ENCODE peak calls at places on chromosomes 3 and 15, in four cellular contexts. W is HepG2, I is K562, D is GM12878. Z is an unnamed sample.

GRCh38 chr3:149646181-149646766 is 11.6 kb downstream of the WWTR1 start:
- DNase-seq in W (no peak), I (peak; percentile 29), D (no peak), Z (no peak)

GRCh38 chr15:78501857-78502256 is 5.5 kb upstream of the HYKK start:
- DNase-seq in W (no peak), I (no peak), D (no peak), Z (no peak)

GRCh38 chr3:185701891-185702563 is 115.9 kb downstream of the SENP2 start:
- DNase-seq in W (no peak), I (peak; percentile 40), D (no peak), Z (no peak)

GRCh38 chr15:44064706-44065105 is 130.4 kb downstream of the FRMD5 start:
- DNase-seq in W (no peak), I (no peak), D (no peak), Z (no peak)

GRCh38 chr15:25391971-25392733 is 46.7 kb downstream of the UBE3A start:
- DNase-seq in W (no peak), I (no peak), D (no peak), Z (no peak)

GRCh38 chr3:143011705-143012104 is 10.3 kb downstream of the U2SURP start:
- DNase-seq in W (no peak), I (no peak), D (no peak), Z (no peak)

GRCh38 chr3:11288021-11288491 is 15.9 kb downstream of the ATG7 start:
- DNase-seq in W (no peak), I (peak; percentile 41), D (no peak), Z (no peak)

GRCh38 chr15:96326551-96327154 is 3.8 kb upstream of the NR2F2 start:
- DNase-seq in W (no peak), I (peak; percentile 71), D (no peak), Z (no peak)

GRCh38 chr15:37053070-37053653 is 47.2 kb downstream of the MEIS2 start:
- DNase-seq in W (no peak), I (no peak), D (no peak), Z (no peak)

GRCh38 chr3:14300721-14301377 is 101.6 kb upstream of the SLC6A6 start:
- DNase-seq in W (no peak), I (peak; percentile 34), D (no peak), Z (no peak)

GRCh38 chr15:40336129-40337122 is 4.3 kb downstream of the CCDC9B start:
- DNase-seq in W (no peak), I (peak; percentile 72), D (no peak), Z (no peak)

GRCh38 chr3:139217633-139218032 is 126.2 kb upstream of the MRPS22 start:
- DNase-seq in W (no peak), I (no peak), D (no peak), Z (no peak)

GRCh38 chr3:65919841-65920240 is 118.9 kb downstream of the MAGI1 start:
- DNase-seq in W (no peak), I (no peak), D (no peak), Z (no peak)

GRCh38 chr3:127990461-127990860 is 61.8 kb upstream of the SEC61A1 start:
- DNase-seq in W (no peak), I (no peak), D (no peak), Z (no peak)

GRCh38 chr15:35912196-35912595 is 366.2 kb upstream of the DPH6 start:
- DNase-seq in W (no peak), I (no peak), D (no peak), Z (no peak)

GRCh38 chr3:48445277-48445882 is 1.2 kb upstream of the ATRIP start:
- DNase-seq in W (no peak), I (no peak), D (no peak), Z (no peak)

GRCh38 chr3:137194301-137194700 is 236.5 kb downstream of the IL20RB start:
- DNase-seq in W (no peak), I (no peak), D (no peak), Z (no peak)

GRCh38 chr15:92020207-92020606 is 166.7 kb downstream of the SLCO3A1 start:
- DNase-seq in W (no peak), I (no peak), D (no peak), Z (no peak)

GRCh38 chr3:129039271-129040038 is 21.1 kb upstream of the GP9 start:
- DNase-seq in W (no peak), I (no peak), D (no peak), Z (no peak)

GRCh38 chr3:117656391-117656790 is 946.8 kb downstream of the TUSC7 start:
- DNase-seq in W (no peak), I (no peak), D (no peak), Z (no peak)

GRCh38 chr3:120894285-120894684 is 13.7 kb upstream of the STXBP5L start:
- DNase-seq in W (no peak), I (no peak), D (no peak), Z (peak; percentile 48)

GRCh38 chr3:68997887-68998286 is 15.6 kb downstream of the EOGT start:
- DNase-seq in W (no peak), I (no peak), D (no peak), Z (no peak)

GRCh38 chr3:120743081-120743365 is 479 bp downstream of the GTF2E1 start:
- DNase-seq in W (no peak), I (no peak), D (no peak), Z (no peak)

GRCh38 chr3:142611206-142611605 is 15.0 kb downstream of the PLS1 start:
- DNase-seq in W (no peak), I (no peak), D (no peak), Z (no peak)

GRCh38 chr3:161759444-161759843 is 262.8 kb downstream of the OTOL1 start:
- DNase-seq in W (no peak), I (no peak), D (no peak), Z (no peak)

GRCh38 chr3:133712017-133712416 is 34.2 kb upstream of the TF start:
- DNase-seq in W (no peak), I (no peak), D (no peak), Z (no peak)

GRCh38 chr15:64050281-64051092 is 4.2 kb upstream of the DAPK2 start:
- DNase-seq in W (peak; percentile 46), I (no peak), D (no peak), Z (no peak)

GRCh38 chr15:64048766-64049165 is 2.5 kb upstream of the DAPK2 start:
- DNase-seq in W (no peak), I (no peak), D (no peak), Z (no peak)

GRCh38 chr15:64051093-64051402 is 4.8 kb upstream of the DAPK2 start:
- DNase-seq in W (no peak), I (no peak), D (no peak), Z (no peak)

GRCh38 chr15:64052925-64053491 is 6.7 kb upstream of the DAPK2 start:
- DNase-seq in W (no peak), I (no peak), D (no peak), Z (no peak)

GRCh38 chr15:64051645-64052259 is 5.5 kb upstream of the DAPK2 start:
- DNase-seq in W (no peak), I (peak; percentile 25), D (no peak), Z (no peak)
- TF ChIP-seq FOXK2 in W (no peak), I (no peak), D (no peak), Z (no peak)

GRCh38 chr15:42154576-42155355 is 1.7 kb downstream of the PLA2G4F start:
- DNase-seq in W (no peak), I (no peak), D (no peak), Z (no peak)

GRCh38 chr15:42157381-42157780 is 945 bp upstream of the PLA2G4F start:
- DNase-seq in W (no peak), I (no peak), D (no peak), Z (no peak)

GRCh38 chr15:42157981-42158765 is 1.7 kb upstream of the PLA2G4F start:
- DNase-seq in W (no peak), I (peak; percentile 62), D (no peak), Z (no peak)

GRCh38 chr15:42155546-42156265 is 730 bp downstream of the PLA2G4F start:
- DNase-seq in W (no peak), I (peak; percentile 24), D (no peak), Z (no peak)

DNA sequence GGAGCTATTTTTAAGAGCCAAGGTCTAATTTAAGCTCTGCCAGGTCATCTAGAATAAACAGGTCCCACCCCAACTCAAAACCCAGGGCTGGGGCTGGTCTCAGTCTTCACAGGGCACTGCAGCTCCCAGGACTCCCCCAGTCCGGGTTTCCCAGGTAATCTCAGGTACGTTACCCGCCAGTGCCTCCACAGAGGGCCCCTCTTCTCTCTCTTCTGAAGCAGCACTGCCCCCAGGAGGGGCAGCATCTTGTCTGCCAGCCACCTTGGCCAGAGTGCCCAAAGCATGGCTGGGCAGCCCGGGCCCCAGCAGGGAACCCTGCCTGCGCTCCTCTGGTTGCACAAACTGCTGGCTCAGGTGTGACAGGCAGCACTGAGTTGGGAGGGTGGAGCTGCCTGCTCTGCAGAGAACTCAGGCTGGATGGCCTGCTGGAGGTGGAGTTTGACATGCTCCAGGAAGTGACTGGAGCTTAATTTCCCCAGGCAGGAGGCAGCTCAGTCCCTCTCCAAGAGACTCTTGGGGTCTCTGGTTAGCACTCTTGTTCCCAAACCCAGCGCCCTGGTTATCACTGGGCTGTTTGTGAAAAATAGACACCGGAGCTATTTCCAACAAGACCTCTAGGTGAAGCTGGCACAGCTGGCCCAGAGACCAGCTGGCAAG is at the start of gene PLA2G4F:
- DNase-seq in W (no peak), I (no peak), D (no peak), Z (no peak)
- TF ChIP-seq FOXK2 in W (no peak), I (no peak), D (no peak), Z (no peak)

DNA sequence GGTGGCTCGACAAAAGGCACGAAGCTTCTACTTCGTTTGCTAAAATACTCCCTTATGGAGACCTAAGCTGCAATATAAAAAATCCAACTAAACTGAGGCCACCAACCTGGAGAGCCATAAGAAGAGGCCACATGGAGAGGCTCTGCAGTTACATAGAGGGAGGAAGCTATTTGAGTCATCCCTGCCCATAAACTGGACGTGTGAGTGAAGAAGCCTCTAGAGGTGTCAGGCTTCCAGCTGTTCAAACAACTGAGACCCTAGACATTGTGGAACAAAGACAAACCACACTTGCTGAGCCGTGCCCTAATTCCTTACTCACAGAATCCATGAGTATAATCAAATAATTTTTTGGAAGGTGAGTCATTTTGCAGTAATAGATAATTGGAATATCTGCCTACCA is 50.2 kb upstream of the GMNC start:
- DNase-seq in W (no peak), I (no peak), D (no peak), Z (no peak)
- TF ChIP-seq FOXK2 in W (no peak), I (no peak), D (no peak), Z (no peak)

GRCh38 chr3:59480486-59480995 is 430.7 kb upstream of the CFAP20DC start:
- DNase-seq in W (no peak), I (no peak), D (peak; percentile 49), Z (no peak)

GRCh38 chr3:59486468-59486964 is 436.7 kb upstream of the CFAP20DC start:
- DNase-seq in W (no peak), I (no peak), D (no peak), Z (no peak)

GRCh38 chr3:59482001-59482400 is 432.2 kb upstream of the CFAP20DC start:
- DNase-seq in W (no peak), I (no peak), D (no peak), Z (no peak)

GRCh38 chr3:59483191-59483590 is 433.4 kb upstream of the CFAP20DC start:
- DNase-seq in W (no peak), I (no peak), D (no peak), Z (no peak)

GRCh38 chr3:59482684-59483083 is 432.9 kb upstream of the CFAP20DC start:
- DNase-seq in W (no peak), I (no peak), D (no peak), Z (no peak)
- TF ChIP-seq FOXK2 in W (no peak), I (no peak), D (no peak), Z (no peak)